ENCODE peak calls at places on chromosomes 12 and 14, in ten cellular contexts. N is nucleus accumbens; V is Calu3; A is stimulated activated CD8-positive, alpha-beta memory T cell treated with anti-CD3 and anti-CD28 coated beads, Interleukin-2, amount 100 ng/mL, for 1 hour; E is stimulated activated CD4-positive, alpha-beta T cell treated with anti-CD3 and anti-CD28 coated beads, Interleukin-2, amount 100 ng/mL, for 48 hours; M is transverse colon; X is cardiac muscle cell; W is IMR-90; G is neural crest cell; D is H9. L is an unnamed sample.

GRCh38 chr14:95559203-95559602 is 24.4 kb downstream of the GLRX5 start:
- DNase-seq in N (no peak), V (no peak), A (no peak), E (no peak), M (no peak), X (no peak), W (no peak), G (no peak), D (no peak), L (no peak)

GRCh38 chr12:8572507-8572906 is 31.8 kb upstream of the CLEC4E start:
- DNase-seq in N (no peak), V (no peak), A (no peak), E (no peak), M (no peak), X (no peak), W (no peak), G (no peak), D (no peak), L (no peak)

GRCh38 chr12:108980831-108981618 is 39.8 kb downstream of the SVOP start:
- DNase-seq in N (no peak), V (no peak), A (no peak), E (no peak), M (no peak), X (peak), W (peak), G (no peak), D (no peak), L (no peak)

GRCh38 chr12:25054783-25055144 is 105.9 kb upstream of the BCAT1 start:
- DNase-seq in N (no peak), V (no peak), A (peak), E (peak), M (no peak), X (no peak), W (peak), G (no peak), D (no peak), L (no peak)

GRCh38 chr14:23217032-23217431 is 20.7 kb upstream of the RNF212B start:
- DNase-seq in N (no peak), V (no peak), A (no peak), E (no peak), M (no peak), X (no peak), W (no peak), G (no peak), D (no peak), L (no peak)

GRCh38 chr12:3885179-3886094 is 12.2 kb upstream of the PARP11 start:
- DNase-seq in N (peak), V (peak), A (no peak), E (no peak), M (no peak), X (peak), W (peak), G (no peak), D (no peak), L (no peak)

GRCh38 chr12:131131808-131132117 is 178.1 kb downstream of the ADGRD1 start:
- DNase-seq in N (no peak), V (no peak), A (no peak), E (no peak), M (no peak), X (no peak), W (no peak), G (no peak), D (no peak), L (no peak)

GRCh38 chr14:70622111-70622712 is 19.5 kb upstream of the TTC9 start:
- DNase-seq in N (no peak), V (peak), A (peak), E (peak), M (peak), X (peak), W (peak), G (peak), D (peak), L (no peak)

GRCh38 chr12:28890664-28891063 is 258.4 kb upstream of the FAR2 start:
- DNase-seq in N (no peak), V (no peak), A (no peak), E (no peak), M (no peak), X (no peak), W (no peak), G (no peak), D (no peak), L (no peak)

GRCh38 chr14:103312006-103312635 is 21.9 kb upstream of the EIF5 start:
- DNase-seq in N (no peak), V (no peak), A (no peak), E (no peak), M (no peak), X (no peak), W (no peak), G (no peak), D (no peak), L (no peak)

GRCh38 chr14:20327005-20327869 is 5.8 kb downstream of the CCNB1IP1 start:
- DNase-seq in N (no peak), V (peak), A (no peak), E (no peak), M (no peak), X (peak), W (peak), G (no peak), D (no peak), L (no peak)

GRCh38 chr14:101075801-101076413 is 172.4 kb upstream of the RTL1 start:
- DNase-seq in N (no peak), V (no peak), A (no peak), E (no peak), M (no peak), X (no peak), W (no peak), G (no peak), D (no peak), L (no peak)

GRCh38 chr14:99300190-99300589 is 28.2 kb upstream of the BCL11B start:
- DNase-seq in N (no peak), V (no peak), A (no peak), E (no peak), M (no peak), X (no peak), W (no peak), G (no peak), D (no peak), L (no peak)